ENCODE peak calls at places on chromosome 16, in six cellular contexts. V is tibial nerve, N is NCI-H526, F is ascending aorta, B is foreskin melanocyte, J is NCI-H1105 treated with DMSO at 0.1 percent for 48 hours. L is an unnamed sample.

GRCh38 chr16:10608687-10609409 is 28.4 kb upstream of the EMP2 start:
- DNase-seq in V (no peak), B (no peak), J (no peak), N (no peak), F (no peak), L (no peak)

GRCh38 chr16:70271696-70272095 is 17.6 kb downstream of the AARS1 start:
- DNase-seq in F (no peak), V (no peak), B (no peak), J (no peak), N (no peak), L (no peak)

GRCh38 chr16:3021449-3022207 is 1.5 kb downstream of the TNFRSF12A start:
- DNase-seq in J (peak; percentile 23), B (peak; percentile 54), N (peak; percentile 70), F (peak; percentile 73), V (peak; percentile 66), L (peak; percentile 70)

GRCh38 chr16:65875362-65876199 is 490.9 kb upstream of the CDH5 start:
- DNase-seq in V (no peak), J (no peak), F (no peak), N (no peak), B (no peak), L (no peak)

GRCh38 chr16:74075393-74075792 is 221.2 kb upstream of the PSMD7 start:
- DNase-seq in F (no peak), V (no peak), N (no peak), B (no peak), J (no peak), L (no peak)

GRCh38 chr16:65075877-65076276 is 46.0 kb downstream of the CDH11 start:
- DNase-seq in J (no peak), F (no peak), V (no peak), B (no peak), N (no peak), L (no peak)

GRCh38 chr16:18979936-18980335 is 3.8 kb upstream of the TMC7 start:
- DNase-seq in B (no peak), J (peak; percentile 13), V (no peak), N (peak; percentile 11), F (no peak), L (no peak)

GRCh38 chr16:51148674-51149228 is 2.3 kb downstream of the SALL1 start:
- DNase-seq in F (no peak), B (no peak), N (no peak), V (no peak), J (no peak), L (no peak)

GRCh38 chr16:9092963-9093477 is 1.6 kb downstream of the HAPSTR1 start:
- DNase-seq in N (peak; percentile 42), V (peak; percentile 24), B (no peak), F (no peak), J (peak; percentile 19), L (peak; percentile 9)

GRCh38 chr16:29745853-29746345 is at the start of gene C16orf54:
- DNase-seq in J (no peak), B (no peak), N (peak; percentile 24), V (peak; percentile 38), F (peak; percentile 56), L (no peak)

GRCh38 chr16:79535130-79535529 is 65.4 kb downstream of the MAF start:
- DNase-seq in N (no peak), V (no peak), J (no peak), F (no peak), B (no peak), L (no peak)

L was measured in ovary.